ENCODE peak calls at places on chromosomes 1 and 21, in six cellular contexts. G is IMR-90, X is tibial artery, T is heart left ventricle, R is thoracic aorta, V is kidney epithelial cell. O is an unnamed sample.
A peak's percentile ranks its signal among the peaks of the same experiment; 100 is the strongest.

GRCh38 chr1:233904979-233905415 is 521 bp downstream of the SLC35F3 start:
- DNase-seq in G (no peak), R (no peak), X (no peak), V (no peak), T (no peak), O (no peak)

GRCh38 chr1:212666116-212666775 is 33.4 kb downstream of the BATF3 start:
- DNase-seq in T (no peak), R (no peak), V (no peak), G (no peak), X (no peak), O (no peak)

GRCh38 chr1:87208936-87209335 is 119.7 kb upstream of the LMO4 start:
- DNase-seq in R (no peak), V (no peak), G (no peak), T (no peak), X (no peak), O (no peak)

GRCh38 chr1:61053712-61054608 is 28.4 kb upstream of the NFIA start:
- DNase-seq in G (no peak), R (no peak), X (peak; percentile 70), V (no peak), T (peak; percentile 64), O (no peak)

GRCh38 chr1:240352769-240353168 is 259.2 kb downstream of the GREM2 start:
- DNase-seq in X (no peak), T (no peak), V (no peak), G (peak; percentile 95), R (no peak), O (no peak)

GRCh38 chr21:33112151-33112550 is 42.2 kb downstream of the OLIG1 start:
- DNase-seq in R (no peak), T (no peak), G (no peak), X (no peak), V (no peak), O (no peak)

GRCh38 chr1:157916895-157917294 is 75.3 kb upstream of the CD5L start:
- DNase-seq in G (no peak), V (no peak), R (no peak), T (no peak), X (no peak), O (no peak)

GRCh38 chr1:185448591-185449186 is 131.6 kb upstream of the IVNS1ABP start:
- DNase-seq in X (no peak), T (no peak), V (no peak), G (peak; percentile 51), R (no peak), O (no peak)

GRCh38 chr1:154838988-154839387 is 31.1 kb downstream of the KCNN3 start:
- DNase-seq in G (no peak), T (no peak), X (no peak), R (no peak), V (no peak), O (no peak)

GRCh38 chr1:189628857-189629256 is 848.8 kb downstream of the BRINP3 start:
- DNase-seq in V (no peak), G (no peak), X (no peak), T (no peak), R (no peak), O (no peak)

GRCh38 chr1:177200290-177200689 is 29.5 kb downstream of the BRINP2 start:
- DNase-seq in V (no peak), T (no peak), R (no peak), X (no peak), G (no peak), O (no peak)

GRCh38 chr1:201085902-201086735 is 26.1 kb downstream of the CACNA1S start:
- DNase-seq in T (no peak), G (peak; percentile 33), R (no peak), V (no peak), X (no peak), O (no peak)

GRCh38 chr21:45074818-45075605 is 632 bp downstream of the ADARB1 start:
- DNase-seq in X (no peak), V (no peak), R (no peak), G (no peak), T (no peak), O (no peak)

GRCh38 chr1:101025283-101025679 is 303 bp downstream of the DPH5 start:
- DNase-seq in X (no peak), T (no peak), V (no peak), R (no peak), G (peak; percentile 32), O (no peak)

GRCh38 chr1:6483010-6483760 is 8.3 kb downstream of the PLEKHG5 start:
- DNase-seq in R (no peak), X (no peak), G (no peak), V (no peak), T (no peak), O (no peak)

GRCh38 chr1:70608815-70609214 is 197.7 kb downstream of the CTH start:
- DNase-seq in V (no peak), R (no peak), G (no peak), T (no peak), X (no peak), O (no peak)

GRCh38 chr1:223540485-223541106 is 124.9 kb downstream of the CAPN8 start:
- DNase-seq in R (no peak), V (no peak), T (no peak), G (no peak), X (peak; percentile 39), O (no peak)

GRCh38 chr1:19676438-19676922 is 11.8 kb downstream of the HTR6 start:
- DNase-seq in X (no peak), R (peak; percentile 26), V (no peak), T (peak; percentile 63), G (peak; percentile 59), O (peak; percentile 38)

GRCh38 chr1:212879947-212880690 is 22.0 kb downstream of the FLVCR1 start:
- DNase-seq in V (no peak), G (no peak), R (no peak), X (no peak), T (no peak), O (peak; percentile 31)

GRCh38 chr1:231159963-231160761 is 1.7 kb upstream of the TRIM67 start:
- DNase-seq in R (no peak), V (no peak), X (no peak), G (no peak), T (no peak), O (no peak)

GRCh38 chr1:151837841-151838490 is 1.7 kb downstream of the C2CD4D start:
- DNase-seq in G (peak; percentile 10), T (no peak), X (no peak), R (no peak), V (no peak), O (no peak)

GRCh38 chr1:22350987-22351756 is 100.5 kb upstream of the ZBTB40 start:
- DNase-seq in G (no peak), X (no peak), R (no peak), T (no peak), V (no peak), O (no peak)

GRCh38 chr1:220487297-220487820 is 40.6 kb upstream of the MARK1 start:
- DNase-seq in R (no peak), T (no peak), V (peak; percentile 79), X (no peak), G (peak; percentile 20), O (peak; percentile 15)

GRCh38 chr21:39529026-39529425 is 77.3 kb downstream of the SH3BGR start:
- DNase-seq in G (no peak), X (no peak), R (no peak), V (no peak), T (no peak), O (no peak)

DNA sequence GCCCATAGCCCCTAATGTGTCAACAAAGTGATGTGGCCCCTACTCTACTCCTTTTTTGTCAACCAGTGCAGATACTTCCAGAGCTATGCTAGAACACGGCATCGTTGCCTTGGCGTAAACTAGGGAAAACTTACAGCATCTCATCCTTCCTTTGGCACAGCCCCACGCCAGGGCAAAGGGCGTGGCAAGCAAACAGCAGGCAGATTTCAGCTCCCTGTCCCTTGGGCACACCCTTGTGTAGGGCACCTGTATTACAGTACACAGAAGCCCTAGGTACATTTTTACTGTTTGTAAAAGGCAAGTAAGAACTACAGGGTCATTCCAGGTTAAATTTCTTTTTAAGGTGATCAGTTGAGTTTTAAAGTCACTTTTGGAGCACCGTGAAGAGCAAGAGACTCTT is 29.3 kb downstream of the PRDX6 start:
- DNase-seq in G (no peak), X (no peak), V (no peak), T (no peak), R (no peak), O (no peak)
- TF ChIP-seq CTCF in G (no peak), X (no peak), V (peak; percentile 62), T (no peak), R (no peak), O (peak; percentile 4)

DNA sequence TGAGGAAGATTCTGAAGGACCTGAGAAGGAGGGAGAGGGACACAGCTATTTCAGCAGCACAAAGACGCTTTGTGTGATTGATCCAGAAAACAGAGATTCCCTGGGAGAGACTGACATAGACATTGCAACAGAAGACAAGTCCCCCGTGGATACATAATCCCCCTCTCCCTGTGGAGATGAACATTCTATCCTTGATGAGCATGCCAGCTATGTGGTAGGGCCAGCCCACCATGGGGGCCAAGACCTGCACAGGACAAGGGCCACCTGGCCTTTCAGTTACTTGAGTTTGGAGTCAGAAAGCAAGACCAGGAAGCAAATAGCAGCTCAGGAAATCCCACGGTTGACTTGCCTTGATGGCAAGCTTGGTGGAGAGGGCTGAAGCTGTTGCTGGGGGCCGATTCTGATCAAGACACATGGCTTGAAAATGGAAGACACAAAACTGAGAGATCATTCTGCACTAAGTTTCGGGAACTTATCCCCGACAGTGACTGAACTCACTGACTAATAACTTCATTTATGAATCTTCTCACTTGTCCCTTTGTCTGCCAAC is 161.4 kb upstream of the SGIP1 start:
- DNase-seq in V (no peak), R (no peak), T (no peak), X (no peak), G (no peak), O (no peak)
- H3K4me3 ChIP-seq in V (no peak overlapping the region), R (no peak overlapping the region), T (no peak overlapping the region), X (no peak overlapping the region), G (no peak overlapping the region), O (no peak overlapping the region)

GRCh38 chr1:68590473-68590872 is 93.6 kb upstream of the DEPDC1 start:
- DNase-seq in G (no peak), V (no peak), R (no peak), T (no peak), X (no peak), O (no peak)
- TF ChIP-seq CTCF in G (no peak), V (no peak), R (no peak), T (no peak), X (no peak), O (no peak)

GRCh38 chr1:29239142-29239541 is 2.8 kb downstream of the PTPRU start:
- DNase-seq in R (no peak), T (no peak), G (no peak), X (no peak), V (peak; percentile 60), O (no peak)

GRCh38 chr1:29240400-29240837 is 4.1 kb downstream of the PTPRU start:
- DNase-seq in G (no peak), V (no peak), T (no peak), R (no peak), X (no peak), O (no peak)

GRCh38 chr1:29236993-29237905 is 927 bp downstream of the PTPRU start:
- DNase-seq in T (peak; percentile 39), X (peak; percentile 77), V (no peak), G (peak; percentile 45), R (peak; percentile 34), O (no peak)

GRCh38 chr1:29237906-29238600 is 1.7 kb downstream of the PTPRU start:
- DNase-seq in R (no peak), T (peak; percentile 46), V (no peak), X (peak; percentile 77), G (no peak), O (no peak)

DNA sequence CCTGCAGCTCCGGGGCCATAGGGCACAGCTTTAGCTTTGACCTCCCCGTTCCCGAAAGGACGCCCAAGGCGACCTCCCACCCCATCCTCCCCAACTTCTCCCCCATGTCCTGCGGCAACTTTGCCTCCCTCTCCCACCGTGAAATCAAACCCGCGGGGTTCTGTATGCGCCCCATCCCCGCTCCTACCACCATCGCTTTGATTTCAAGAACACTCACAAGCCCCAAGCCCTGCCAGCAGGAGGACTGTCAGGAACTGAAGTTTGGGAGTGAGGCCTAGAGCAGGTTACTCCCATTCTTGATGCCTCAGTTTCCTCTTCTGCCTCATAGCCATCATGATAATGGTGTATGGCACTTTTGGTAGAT is 2.3 kb downstream of the PTPRU start:
- DNase-seq in G (no peak), R (no peak), T (no peak), X (no peak), V (no peak), O (no peak)
- H3K4me3 ChIP-seq in G (no peak overlapping the region), R (peak overlapping the region; percentile 77), T (peak overlapping the region; percentile 46), X (peak overlapping the region; percentile 73), V (peak overlapping the region; percentile 67), O (peak overlapping the region; percentile 98)

O was measured in astrocyte of the cerebellum.